ENCODE peak calls at places on chromosomes 3 and 15, in nine cellular contexts. X is psoas muscle; F is cardiac muscle cell; I is GM12865; B is tibial nerve; W is CD8-positive, alpha-beta T cell; L is cardiac fibroblast; T is Calu3; M is lower leg skin. Q is an unnamed sample.

GRCh38 chr15:68528891-68529290 is 49.9 kb upstream of the CORO2B start:
- DNase-seq in B (no peak), M (no peak), X (no peak), W (no peak), I (no peak), L (peak), T (no peak), F (no peak), Q (no peak)

GRCh38 chr3:135694142-135694541 is 271.4 kb upstream of the PPP2R3A start:
- DNase-seq in M (no peak), L (no peak), T (no peak), I (no peak), X (no peak), W (no peak), B (no peak), F (peak), Q (no peak)

GRCh38 chr3:113245775-113246174 is 34.4 kb downstream of the BOC start:
- DNase-seq in F (no peak), X (peak), B (peak), L (peak), T (no peak), I (no peak), W (no peak), M (peak), Q (no peak)

GRCh38 chr3:146274833-146275232 is 23.9 kb upstream of the PLSCR4 start:
- DNase-seq in F (no peak), I (no peak), M (no peak), W (no peak), L (peak), X (no peak), B (no peak), T (no peak), Q (no peak)

GRCh38 chr3:58383476-58383875 is 50.2 kb downstream of the PDHB start:
- DNase-seq in F (no peak), B (no peak), X (no peak), L (peak), M (no peak), T (no peak), W (no peak), I (no peak), Q (no peak)

GRCh38 chr3:127682576-127682975 is 9.8 kb downstream of the ABTB1 start:
- DNase-seq in T (no peak), M (peak), F (no peak), X (no peak), W (no peak), B (no peak), L (no peak), I (no peak), Q (no peak)

GRCh38 chr15:41105348-41106334 is 10.4 kb downstream of the INO80 start:
- DNase-seq in I (no peak), W (no peak), M (no peak), F (no peak), T (no peak), L (no peak), B (no peak), X (no peak), Q (no peak)

GRCh38 chr15:57133127-57133968 is 214.9 kb downstream of the TCF12 start:
- DNase-seq in X (peak), I (no peak), B (no peak), F (no peak), W (no peak), T (no peak), M (no peak), L (no peak), Q (no peak)

GRCh38 chr15:77836116-77836798 is 203.5 kb upstream of the LINGO1 start:
- DNase-seq in M (no peak), I (peak), B (no peak), T (no peak), W (no peak), F (peak), L (peak), X (no peak), Q (no peak)

GRCh38 chr3:12187448-12188327 is 29.0 kb upstream of the TIMP4 start:
- DNase-seq in X (no peak), F (no peak), W (no peak), B (no peak), I (peak), L (peak), M (peak), T (no peak), Q (no peak)

GRCh38 chr3:179463299-179463698 is 12.0 kb upstream of the GNB4 start:
- DNase-seq in L (peak), I (no peak), X (no peak), T (no peak), F (no peak), B (no peak), M (no peak), W (no peak), Q (no peak)

GRCh38 chr15:40254452-40254851 is 15.6 kb downstream of the PAK6 start:
- DNase-seq in X (peak), I (no peak), L (no peak), F (no peak), T (no peak), M (no peak), B (no peak), W (no peak), Q (no peak)

GRCh38 chr15:25770618-25771369 is 92.3 kb downstream of the ATP10A start:
- DNase-seq in B (no peak), M (peak), L (no peak), F (no peak), T (no peak), W (no peak), I (no peak), X (no peak), Q (no peak)

GRCh38 chr3:110774496-110775265 is 296.9 kb upstream of the NECTIN3 start:
- DNase-seq in F (no peak), T (no peak), L (peak), I (no peak), M (no peak), X (no peak), W (no peak), B (no peak), Q (no peak)

GRCh38 chr3:60017631-60018030 is 967.8 kb upstream of the CFAP20DC start:
- DNase-seq in I (peak), F (no peak), M (no peak), L (no peak), B (no peak), T (peak), W (peak), X (no peak), Q (no peak)

GRCh38 chr3:108287146-108287545 is 9.2 kb upstream of the HHLA2 start:
- DNase-seq in X (no peak), I (peak), M (no peak), W (no peak), L (no peak), F (no peak), B (no peak), T (no peak), Q (no peak)

GRCh38 chr3:167814441-167814951 is 79.0 kb downstream of the SERPINI1 start:
- DNase-seq in L (peak), B (peak), X (no peak), F (no peak), I (no peak), T (no peak), M (no peak), W (no peak), Q (no peak)

GRCh38 chr3:69197922-69198540 is 75.6 kb upstream of the LMOD3 start:
- DNase-seq in I (no peak), B (no peak), L (no peak), M (no peak), X (no peak), T (no peak), W (peak), F (no peak), Q (no peak)

GRCh38 chr15:71937650-71938311 is 127.4 kb downstream of the NR2E3 start:
- DNase-seq in M (no peak), I (peak), T (no peak), W (no peak), F (no peak), L (no peak), B (no peak), X (no peak), Q (no peak)

GRCh38 chr3:156818890-156819289 is 7.3 kb upstream of the LEKR1 start:
- DNase-seq in T (peak), M (no peak), I (no peak), W (no peak), F (no peak), X (no peak), L (peak), B (no peak), Q (no peak)

GRCh38 chr3:22098000-22098399 is 347.0 kb upstream of the ZNF385D start:
- DNase-seq in M (no peak), L (peak), T (no peak), I (no peak), B (no peak), W (no peak), X (no peak), F (no peak), Q (no peak)

GRCh38 chr3:187841552-187841951 is 96.3 kb upstream of the BCL6 start:
- DNase-seq in X (no peak), M (no peak), B (no peak), I (no peak), F (no peak), T (no peak), L (no peak), W (no peak), Q (no peak)

GRCh38 chr3:99325407-99325806 is 313.0 kb upstream of the COL8A1 start:
- DNase-seq in L (peak), M (no peak), X (no peak), I (no peak), B (no peak), F (no peak), T (no peak), W (no peak), Q (no peak)

GRCh38 chr3:11240496-11240895 is 31.7 kb upstream of the ATG7 start:
- DNase-seq in M (no peak), W (no peak), T (no peak), I (no peak), L (no peak), B (no peak), X (no peak), F (no peak), Q (no peak)

GRCh38 chr3:161420746-161421145 is 49.4 kb upstream of the SPTSSB start:
- DNase-seq in X (no peak), B (no peak), F (no peak), W (no peak), L (peak), I (no peak), T (peak), M (no peak), Q (no peak)

DNA sequence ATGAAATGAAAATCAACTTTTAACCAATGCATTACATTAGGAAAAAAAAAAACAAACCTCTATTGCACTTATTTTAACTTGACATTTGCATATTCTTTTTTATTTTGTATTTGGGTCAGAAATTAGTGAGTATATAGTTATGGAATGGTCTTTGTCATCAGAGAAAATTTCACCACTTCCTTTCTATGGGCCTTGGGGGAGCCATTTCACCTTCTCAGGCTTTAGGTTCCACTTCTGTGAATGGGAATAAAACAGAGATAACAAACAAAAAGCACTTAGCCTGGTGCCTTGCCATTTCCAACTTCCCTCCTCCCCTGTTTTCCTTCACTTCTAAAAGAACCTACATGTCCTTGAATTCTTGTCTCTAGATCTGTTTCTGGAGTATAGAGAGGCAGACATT is 168.0 kb upstream of the STT3B start:
- DNase-seq in B (no peak), L (peak), T (no peak), I (no peak), W (no peak), F (no peak), X (no peak), M (no peak), Q (no peak)
- TF ChIP-seq CTCF in B (no peak), L (peak), T (no peak), I (no peak), W (no peak), F (peak), X (no peak), M (no peak), Q (no peak)

DNA sequence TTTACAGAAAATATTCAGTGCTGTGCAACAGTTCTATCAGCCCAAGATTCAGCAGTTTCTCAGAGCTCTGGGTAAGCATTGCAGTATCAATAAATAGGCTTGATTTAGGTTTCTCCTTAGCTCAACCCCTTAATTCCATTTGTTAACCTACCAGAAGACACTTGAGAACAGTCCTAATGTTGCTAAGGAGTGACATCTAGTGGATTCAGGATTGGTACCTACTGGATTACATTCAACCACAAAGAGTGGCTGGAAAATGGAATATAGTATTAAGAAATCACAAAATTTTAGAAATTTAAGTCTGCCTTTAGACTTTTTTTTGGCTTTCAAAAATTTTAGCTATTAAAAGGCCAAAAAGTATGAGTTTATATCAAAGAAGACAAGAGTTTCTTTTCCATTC is 34.7 kb downstream of the POLG start:
- DNase-seq in X (no peak), I (no peak), F (peak), W (no peak), M (no peak), B (no peak), T (no peak), L (peak), Q (no peak)
- TF ChIP-seq CTCF in X (peak), I (no peak), F (peak), W (no peak), M (no peak), B (peak), T (no peak), L (peak), Q (no peak)

GRCh38 chr3:131503328-131503650 is 518 bp upstream of the MRPL3 start:
- DNase-seq in I (no peak), L (no peak), X (no peak), W (no peak), M (no peak), B (no peak), F (no peak), T (no peak), Q (no peak)

GRCh38 chr3:131501949-131502348 is 822 bp downstream of the MRPL3 start:
- DNase-seq in F (no peak), W (no peak), L (peak), M (no peak), B (no peak), I (peak), T (no peak), X (no peak), Q (no peak)

DNA sequence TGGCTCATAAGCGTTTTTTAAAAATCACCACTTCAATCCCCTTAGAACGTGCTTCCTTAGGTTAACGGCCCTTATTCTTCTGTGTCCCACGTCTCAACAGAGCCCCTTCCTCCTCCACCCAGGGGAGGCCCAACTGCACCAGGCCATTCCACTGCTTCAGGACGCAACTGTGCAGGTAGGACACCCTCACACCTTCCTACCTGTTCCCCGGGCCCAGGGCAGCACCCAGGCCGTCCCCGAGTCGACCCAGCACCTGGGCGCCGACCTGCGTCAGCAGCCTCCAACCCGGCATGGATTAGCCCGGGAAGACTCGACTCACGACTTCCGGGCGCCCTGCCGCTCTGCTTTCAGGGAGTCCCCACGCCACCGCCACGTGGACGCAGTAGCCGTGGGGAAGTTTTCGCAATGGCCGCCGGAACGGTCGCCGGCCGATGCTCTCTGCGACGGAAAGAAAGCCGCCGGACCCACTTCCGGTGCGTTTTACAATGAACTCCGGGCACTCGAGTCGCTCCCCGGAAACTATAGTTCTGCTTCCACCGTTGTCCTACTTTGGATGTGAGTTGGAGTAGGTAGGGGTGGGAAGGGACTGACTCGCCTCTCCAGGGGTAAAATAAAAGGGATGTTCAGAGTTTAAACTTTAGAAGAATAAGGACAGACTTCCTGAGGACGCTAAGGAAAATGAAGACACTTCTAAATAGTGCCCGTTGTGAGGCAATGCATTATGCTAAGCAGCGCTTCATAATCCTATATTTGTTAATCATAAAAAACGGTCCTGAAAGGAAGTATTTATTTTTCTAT is at the start of gene MRPL3:
- DNase-seq in M (peak), T (peak), L (peak), B (peak), I (peak), W (peak), X (peak), F (peak), Q (peak)
- TF ChIP-seq CTCF in M (no peak), T (no peak), L (no peak), B (peak), I (no peak), W (no peak), X (no peak), F (no peak), Q (no peak)

GRCh38 chr15:23069496-23070166 is 30.3 kb upstream of the TUBGCP5 start:
- DNase-seq in M (peak), F (no peak), L (no peak), I (no peak), X (no peak), B (no peak), T (no peak), W (no peak), Q (no peak)
- TF ChIP-seq CTCF in M (no peak), F (no peak), L (no peak), I (no peak), X (no peak), B (no peak), T (no peak), W (no peak), Q (no peak)

GRCh38 chr3:62833538-62833937 is 41.7 kb downstream of the CADPS start:
- DNase-seq in X (no peak), M (no peak), I (peak), B (no peak), L (peak), F (peak), T (no peak), W (no peak), Q (no peak)
- TF ChIP-seq CTCF in X (no peak), M (no peak), I (peak), B (no peak), L (peak), F (peak), T (peak), W (no peak), Q (no peak)

DNA sequence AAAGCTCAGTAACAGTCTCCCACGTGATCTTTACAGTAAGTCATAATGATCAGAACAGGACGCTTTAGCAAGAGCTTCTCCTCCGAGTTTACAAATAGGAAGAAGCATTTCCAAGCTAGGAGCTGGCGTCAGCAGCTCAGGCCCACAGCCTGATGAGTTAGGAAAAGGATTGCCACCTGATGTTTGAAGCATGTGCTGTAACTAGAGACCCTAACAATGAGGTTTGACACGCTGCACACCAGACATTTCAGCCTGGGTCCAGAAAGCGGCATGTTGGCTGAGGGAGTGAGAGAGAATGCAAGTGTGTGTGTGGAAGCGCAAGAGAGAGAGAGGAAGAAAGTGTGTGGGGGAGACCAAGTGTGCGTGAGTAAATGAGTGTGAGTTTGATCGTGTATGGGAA is 47.3 kb downstream of the TLE3 start:
- DNase-seq in X (no peak), M (no peak), I (no peak), L (no peak), F (no peak), T (no peak), W (no peak), B (no peak), Q (no peak)
- TF ChIP-seq CTCF in X (no peak), M (no peak), I (no peak), L (no peak), F (no peak), T (no peak), W (no peak), B (no peak), Q (no peak)

DNA sequence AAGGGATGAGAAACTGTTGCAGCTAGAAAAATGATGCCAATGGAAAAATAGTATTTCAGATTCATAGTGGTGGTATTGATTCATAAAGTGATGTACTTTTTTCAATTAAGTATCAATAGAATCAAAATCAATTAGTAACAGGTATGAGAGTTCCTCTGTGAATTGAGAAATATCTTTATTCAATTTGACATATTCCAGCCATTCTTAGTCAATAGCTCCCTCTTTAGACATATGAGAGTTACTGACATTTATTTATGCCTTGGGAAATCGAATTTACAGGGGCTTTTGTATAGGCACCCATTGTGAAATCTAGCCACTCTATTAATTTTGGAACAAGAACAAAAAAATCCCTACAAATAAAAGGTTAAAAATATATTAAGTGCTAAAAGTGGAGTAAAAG is 386.9 kb upstream of the CNTN3 start:
- DNase-seq in M (no peak), L (peak), B (no peak), X (no peak), F (peak), T (no peak), W (no peak), I (no peak), Q (no peak)
- TF ChIP-seq CTCF in M (no peak), L (no peak), B (no peak), X (no peak), F (peak), T (no peak), W (no peak), I (no peak), Q (no peak)

Q was measured in activated B cell treated with CpG ODN at 0.5 μM for 24 hours.